ENCODE peak calls at places on chromosomes 16 and 17, in five cellular contexts. One of them, this sample, is unnamed.

GRCh38 chr17:74677558-74678466 is 34.9 kb downstream of the CD300LF start:
- DNase-seq in A549: peak; percentile 33
- DNase-seq in lower lobe of right lung: no peak
- DNase-seq in endothelial cell of umbilical vein: no peak
- DNase-seq in fibroblast of lung: peak; percentile 1
- DNase-seq in this sample: no peak

GRCh38 chr17:69567130-69567529 is 152.6 kb downstream of the MAP2K6 start:
- DNase-seq in A549: no peak
- DNase-seq in lower lobe of right lung: no peak
- DNase-seq in endothelial cell of umbilical vein: no peak
- DNase-seq in fibroblast of lung: no peak
- DNase-seq in this sample: no peak

GRCh38 chr17:33012522-33013033 is 20.9 kb downstream of the SPACA3 start:
- DNase-seq in A549: peak; percentile 79
- DNase-seq in lower lobe of right lung: no peak
- DNase-seq in endothelial cell of umbilical vein: no peak
- DNase-seq in fibroblast of lung: peak; percentile 96
- DNase-seq in this sample: no peak

GRCh38 chr17:66268247-66268927 is 34.0 kb upstream of the PRKCA start:
- DNase-seq in A549: no peak
- DNase-seq in lower lobe of right lung: no peak
- DNase-seq in endothelial cell of umbilical vein: peak; percentile 12
- DNase-seq in fibroblast of lung: peak; percentile 95
- DNase-seq in this sample: no peak

GRCh38 chr16:26705346-26705745 is 361.4 kb upstream of the C16orf82 start:
- DNase-seq in A549: no peak
- DNase-seq in lower lobe of right lung: no peak
- DNase-seq in endothelial cell of umbilical vein: no peak
- DNase-seq in fibroblast of lung: no peak
- DNase-seq in this sample: no peak

GRCh38 chr16:89805136-89805905 is 11.1 kb downstream of the FANCA start:
- DNase-seq in A549: no peak
- DNase-seq in lower lobe of right lung: no peak
- DNase-seq in endothelial cell of umbilical vein: no peak
- DNase-seq in fibroblast of lung: peak; percentile 45
- DNase-seq in this sample: no peak

GRCh38 chr17:4838306-4838785 is 5.2 kb downstream of the MINK1 start:
- DNase-seq in A549: no peak
- DNase-seq in lower lobe of right lung: no peak
- DNase-seq in endothelial cell of umbilical vein: no peak
- DNase-seq in fibroblast of lung: no peak
- DNase-seq in this sample: no peak

GRCh38 chr17:68417317-68417716 is 40.0 kb downstream of the WIPI1 start:
- DNase-seq in A549: no peak
- DNase-seq in lower lobe of right lung: no peak
- DNase-seq in endothelial cell of umbilical vein: no peak
- DNase-seq in fibroblast of lung: no peak
- DNase-seq in this sample: no peak

GRCh38 chr17:18156171-18156975 is 27.3 kb upstream of the ALKBH5 start:
- DNase-seq in A549: no peak
- DNase-seq in lower lobe of right lung: no peak
- DNase-seq in endothelial cell of umbilical vein: no peak
- DNase-seq in fibroblast of lung: no peak
- DNase-seq in this sample: no peak

GRCh38 chr16:21302898-21303528 is 24.9 kb upstream of the CRYM start:
- DNase-seq in A549: peak; percentile 35
- DNase-seq in lower lobe of right lung: no peak
- DNase-seq in endothelial cell of umbilical vein: no peak
- DNase-seq in fibroblast of lung: peak; percentile 72
- DNase-seq in this sample: no peak

GRCh38 chr16:63618896-63619295 is 1503.0 kb downstream of the CDH11 start:
- DNase-seq in A549: no peak
- DNase-seq in lower lobe of right lung: no peak
- DNase-seq in endothelial cell of umbilical vein: no peak
- DNase-seq in fibroblast of lung: no peak
- DNase-seq in this sample: no peak

GRCh38 chr16:2689968-2690830 is 7.9 kb downstream of the KCTD5 start:
- DNase-seq in A549: no peak
- DNase-seq in lower lobe of right lung: peak; percentile 71
- DNase-seq in endothelial cell of umbilical vein: no peak
- DNase-seq in fibroblast of lung: peak; percentile 55
- DNase-seq in this sample: no peak

GRCh38 chr16:50856991-50857390 is 115.1 kb downstream of the CYLD start:
- DNase-seq in A549: no peak
- DNase-seq in lower lobe of right lung: no peak
- DNase-seq in endothelial cell of umbilical vein: no peak
- DNase-seq in fibroblast of lung: no peak
- DNase-seq in this sample: no peak

GRCh38 chr16:13553453-13553985 is 366.4 kb upstream of the ERCC4 start:
- DNase-seq in A549: no peak
- DNase-seq in lower lobe of right lung: no peak
- DNase-seq in endothelial cell of umbilical vein: no peak
- DNase-seq in fibroblast of lung: no peak
- DNase-seq in this sample: no peak

GRCh38 chr17:2094891-2095535 is 40.1 kb downstream of the HIC1 start:
- DNase-seq in A549: no peak
- DNase-seq in lower lobe of right lung: peak; percentile 81
- DNase-seq in endothelial cell of umbilical vein: peak; percentile 78
- DNase-seq in fibroblast of lung: peak; percentile 80
- DNase-seq in this sample: no peak

GRCh38 chr17:37233001-37233400 is 142.8 kb upstream of the C17orf78 start:
- DNase-seq in A549: no peak
- DNase-seq in lower lobe of right lung: no peak
- DNase-seq in endothelial cell of umbilical vein: no peak
- DNase-seq in fibroblast of lung: no peak
- DNase-seq in this sample: no peak

GRCh38 chr16:50467943-50468748 is 80.0 kb upstream of the NKD1 start:
- DNase-seq in A549: no peak
- DNase-seq in lower lobe of right lung: no peak
- DNase-seq in endothelial cell of umbilical vein: no peak
- DNase-seq in fibroblast of lung: peak; percentile 28
- DNase-seq in this sample: peak; percentile 62

GRCh38 chr16:50696575-50697420 is 3.4 kb downstream of the NOD2 start:
- DNase-seq in A549: peak; percentile 20
- DNase-seq in lower lobe of right lung: peak; percentile 93
- DNase-seq in endothelial cell of umbilical vein: no peak
- DNase-seq in fibroblast of lung: peak; percentile 46
- DNase-seq in this sample: no peak

GRCh38 chr16:84732674-84733352 is 33.0 kb downstream of the USP10 start:
- DNase-seq in A549: no peak
- DNase-seq in lower lobe of right lung: no peak
- DNase-seq in endothelial cell of umbilical vein: no peak
- DNase-seq in fibroblast of lung: no peak
- DNase-seq in this sample: no peak

GRCh38 chr17:31680126-31680525 is 178.9 kb downstream of the COPRS start:
- DNase-seq in A549: no peak
- DNase-seq in lower lobe of right lung: no peak
- DNase-seq in endothelial cell of umbilical vein: no peak
- DNase-seq in fibroblast of lung: no peak
- DNase-seq in this sample: no peak

GRCh38 chr17:76123749-76124581 is 17.1 kb downstream of the FOXJ1 start:
- DNase-seq in A549: no peak
- DNase-seq in lower lobe of right lung: peak; percentile 20
- DNase-seq in endothelial cell of umbilical vein: no peak
- DNase-seq in fibroblast of lung: no peak
- DNase-seq in this sample: no peak

GRCh38 chr16:83830769-83831450 is 23.1 kb downstream of the HSBP1 start:
- DNase-seq in A549: no peak
- DNase-seq in lower lobe of right lung: no peak
- DNase-seq in endothelial cell of umbilical vein: no peak
- DNase-seq in fibroblast of lung: peak; percentile 58
- DNase-seq in this sample: no peak

GRCh38 chr16:50763211-50763610 is 21.3 kb downstream of the CYLD start:
- DNase-seq in A549: no peak
- DNase-seq in lower lobe of right lung: no peak
- DNase-seq in endothelial cell of umbilical vein: no peak
- DNase-seq in fibroblast of lung: peak; percentile 50
- DNase-seq in this sample: no peak

DNA sequence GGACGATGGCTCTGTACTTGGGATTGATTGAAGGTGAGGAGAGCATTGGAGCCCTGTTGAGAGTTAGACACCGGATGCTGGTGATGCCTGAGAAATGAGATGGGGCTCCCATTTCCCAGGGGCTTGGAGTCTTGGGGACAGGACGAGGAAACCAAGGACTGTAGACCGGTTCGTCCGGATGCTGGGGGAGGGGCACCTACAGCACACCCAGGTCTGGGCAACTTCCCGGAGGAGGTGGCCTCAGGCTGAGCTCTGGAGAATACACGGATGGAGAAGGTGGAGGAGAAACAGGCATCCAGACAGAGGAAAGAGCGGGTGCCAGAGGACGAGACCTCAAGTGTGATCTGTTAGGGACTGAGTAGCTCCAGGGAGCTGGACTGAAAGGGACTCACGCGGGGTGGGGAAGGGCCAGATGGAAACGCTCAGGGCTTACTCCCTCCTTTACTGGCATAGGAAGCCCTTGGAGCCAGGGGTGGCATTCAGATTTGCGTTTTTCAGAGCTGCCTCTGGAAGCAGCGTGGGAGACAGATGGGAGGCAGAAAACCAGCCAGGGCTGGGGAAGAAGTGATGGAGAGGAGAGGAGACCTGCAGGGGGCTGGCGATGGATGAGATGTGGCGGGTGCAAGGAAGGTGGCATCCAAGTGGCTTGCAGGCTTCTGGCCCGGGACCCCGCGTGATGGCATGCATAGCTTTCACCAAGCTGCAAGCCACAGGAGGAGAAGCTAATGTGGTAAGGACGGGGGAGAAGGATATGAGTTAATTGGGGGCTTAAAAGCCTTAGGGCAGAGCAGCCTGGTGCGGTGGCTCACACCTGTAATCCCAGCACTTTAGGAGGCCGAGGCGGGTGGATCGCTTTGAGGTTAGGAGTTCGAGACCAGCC is 8.3 kb downstream of the C1QTNF1 start:
- DNase-seq in A549: no peak
- DNase-seq in lower lobe of right lung: no peak
- DNase-seq in endothelial cell of umbilical vein: no peak
- DNase-seq in fibroblast of lung: no peak
- DNase-seq in this sample: no peak
- H3K4me1 ChIP-seq in A549: peaks cover 34% of the 10 kb centered on the region
- H3K4me1 ChIP-seq in lower lobe of right lung: peaks cover 43% of the 10 kb centered on the region
- H3K4me1 ChIP-seq in endothelial cell of umbilical vein: peaks cover 19% of the 10 kb centered on the region
- H3K4me1 ChIP-seq in fibroblast of lung: peaks cover 26% of the 10 kb centered on the region
- H3K4me1 ChIP-seq in this sample: no peaks in the 10 kb centered on the region

GRCh38 chr16:25006504-25007055 is 8.6 kb downstream of the ARHGAP17 start:
- DNase-seq in A549: no peak
- DNase-seq in lower lobe of right lung: no peak
- DNase-seq in endothelial cell of umbilical vein: peak; percentile 66
- DNase-seq in fibroblast of lung: peak; percentile 63
- DNase-seq in this sample: no peak
- H3K4me1 ChIP-seq in A549: peaks cover 32% of the 10 kb centered on the region
- H3K4me1 ChIP-seq in lower lobe of right lung: peaks cover 69% of the 10 kb centered on the region
- H3K4me1 ChIP-seq in endothelial cell of umbilical vein: peaks cover 37% of the 10 kb centered on the region
- H3K4me1 ChIP-seq in fibroblast of lung: peaks cover 28% of the 10 kb centered on the region
- H3K4me1 ChIP-seq in this sample: no peaks in the 10 kb centered on the region

DNA sequence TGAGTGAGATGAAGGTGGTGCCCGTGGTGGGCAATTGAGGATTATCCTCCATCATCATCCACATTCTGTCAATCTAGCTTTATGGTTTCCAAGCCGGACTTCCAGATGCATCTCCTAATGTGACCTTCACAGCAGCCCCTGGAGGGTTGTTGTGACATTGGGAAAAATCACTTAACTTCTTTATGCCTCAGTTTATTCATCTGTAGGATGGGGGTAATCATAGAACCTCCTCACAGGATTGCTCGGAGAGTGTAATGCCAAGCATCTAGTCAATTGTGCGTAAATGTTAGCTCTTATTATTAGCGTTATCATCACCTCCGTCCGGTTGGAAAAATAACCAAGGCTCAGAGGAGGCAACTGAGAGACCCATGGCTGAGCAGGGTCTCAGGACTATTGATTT is 214.0 kb downstream of the CCDC182 start:
- DNase-seq in A549: no peak
- DNase-seq in lower lobe of right lung: no peak
- DNase-seq in endothelial cell of umbilical vein: no peak
- DNase-seq in fibroblast of lung: no peak
- DNase-seq in this sample: no peak
- H3K4me1 ChIP-seq in A549: peaks cover 86% of the 10 kb centered on the region
- H3K4me1 ChIP-seq in lower lobe of right lung: peaks cover 12% of the 10 kb centered on the region
- H3K4me1 ChIP-seq in endothelial cell of umbilical vein: no peaks in the 10 kb centered on the region
- H3K4me1 ChIP-seq in fibroblast of lung: no peaks in the 10 kb centered on the region
- H3K4me1 ChIP-seq in this sample: peaks cover 50% of the 10 kb centered on the region

DNA sequence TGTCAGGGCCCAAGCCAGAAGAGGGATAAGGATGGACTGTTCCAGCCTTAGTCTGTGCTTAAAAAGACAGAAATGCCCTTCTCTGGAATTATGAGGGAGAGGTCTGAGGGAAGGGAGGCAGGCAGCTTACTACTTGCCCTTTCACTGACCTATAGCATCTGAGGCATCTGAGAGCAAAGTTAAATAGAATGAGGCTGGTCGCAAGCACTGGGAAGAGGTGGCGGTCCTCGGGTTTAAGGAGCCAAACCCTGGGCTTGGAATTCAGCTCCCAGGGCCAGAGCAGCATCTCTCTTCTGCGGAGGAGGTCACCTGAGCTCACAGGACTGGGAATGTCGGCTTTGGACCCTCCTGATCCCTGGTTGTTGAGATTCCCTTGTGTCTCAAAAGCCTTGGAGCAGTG is 3.1 kb upstream of the LIMD2 start:
- DNase-seq in A549: no peak
- DNase-seq in lower lobe of right lung: no peak
- DNase-seq in endothelial cell of umbilical vein: no peak
- DNase-seq in fibroblast of lung: no peak
- DNase-seq in this sample: no peak
- H3K4me1 ChIP-seq in A549: peaks cover 6% of the 10 kb centered on the region
- H3K4me1 ChIP-seq in lower lobe of right lung: peaks cover 29% of the 10 kb centered on the region
- H3K4me1 ChIP-seq in endothelial cell of umbilical vein: peaks cover 22% of the 10 kb centered on the region
- H3K4me1 ChIP-seq in fibroblast of lung: no peaks in the 10 kb centered on the region
- H3K4me1 ChIP-seq in this sample: no peaks in the 10 kb centered on the region

GRCh38 chr16:5895137-5895536 is 797.5 kb upstream of the EEF2KMT start:
- DNase-seq in A549: no peak
- DNase-seq in lower lobe of right lung: no peak
- DNase-seq in endothelial cell of umbilical vein: no peak
- DNase-seq in fibroblast of lung: peak; percentile 79
- DNase-seq in this sample: no peak
- H3K4me1 ChIP-seq in A549: no peaks in the 10 kb centered on the region
- H3K4me1 ChIP-seq in lower lobe of right lung: no peaks in the 10 kb centered on the region
- H3K4me1 ChIP-seq in endothelial cell of umbilical vein: no peaks in the 10 kb centered on the region
- H3K4me1 ChIP-seq in fibroblast of lung: no peaks in the 10 kb centered on the region
- H3K4me1 ChIP-seq in this sample: no peaks in the 10 kb centered on the region

GRCh38 chr16:17408296-17408695 is 62.5 kb downstream of the XYLT1 start:
- DNase-seq in A549: no peak
- DNase-seq in lower lobe of right lung: no peak
- DNase-seq in endothelial cell of umbilical vein: no peak
- DNase-seq in fibroblast of lung: no peak
- DNase-seq in this sample: no peak
- H3K4me1 ChIP-seq in A549: peaks cover 2% of the 10 kb centered on the region
- H3K4me1 ChIP-seq in lower lobe of right lung: peaks cover 5% of the 10 kb centered on the region
- H3K4me1 ChIP-seq in endothelial cell of umbilical vein: no peaks in the 10 kb centered on the region
- H3K4me1 ChIP-seq in fibroblast of lung: peaks cover 13% of the 10 kb centered on the region
- H3K4me1 ChIP-seq in this sample: peaks cover 20% of the 10 kb centered on the region

DNA sequence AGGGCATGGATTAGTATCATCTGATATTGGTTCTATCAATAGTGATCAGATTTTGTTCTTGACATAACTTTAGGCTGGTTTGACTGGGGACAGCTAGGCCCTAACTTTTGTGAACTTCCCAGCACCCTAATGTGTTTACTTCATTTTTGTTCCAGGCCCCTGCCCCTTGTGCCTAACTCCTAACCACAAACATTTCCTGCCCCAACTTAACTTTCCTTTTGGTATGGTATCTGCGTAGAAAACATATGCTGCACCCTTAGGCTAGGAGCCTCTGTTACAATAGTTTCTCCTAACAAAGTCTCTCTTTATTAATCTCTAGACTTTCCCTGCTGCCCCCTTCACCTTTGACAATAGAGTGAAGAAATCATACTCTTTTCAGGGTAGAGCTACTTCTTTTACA is 2.5 kb downstream of the ADPRM start:
- DNase-seq in A549: no peak
- DNase-seq in lower lobe of right lung: no peak
- DNase-seq in endothelial cell of umbilical vein: no peak
- DNase-seq in fibroblast of lung: no peak
- DNase-seq in this sample: no peak
- H3K4me1 ChIP-seq in A549: peaks cover 15% of the 10 kb centered on the region
- H3K4me1 ChIP-seq in lower lobe of right lung: peaks cover 38% of the 10 kb centered on the region
- H3K4me1 ChIP-seq in endothelial cell of umbilical vein: peaks cover 25% of the 10 kb centered on the region
- H3K4me1 ChIP-seq in fibroblast of lung: peaks cover 4% of the 10 kb centered on the region
- H3K4me1 ChIP-seq in this sample: peaks cover 3% of the 10 kb centered on the region

This sample was measured in neuronal stem cell.